ENCODE peak calls at places on chromosomes 4 and X, in eight cellular contexts. F is OCI-LY7, U is heart left ventricle, S is astrocyte of the spinal cord, J is GM10248, D is astrocyte, R is tibial nerve, H is GM06990. A is an unnamed sample.

GRCh38 chr4:64940698-64941097 is 531.4 kb upstream of the TECRL start:
- DNase-seq in S (peak), F (no peak), D (peak), R (no peak), U (no peak), J (no peak), H (no peak), A (no peak)

GRCh38 chr4:147682755-147683154 is 1.2 kb downstream of the PRMT9 start:
- DNase-seq in S (no peak), F (no peak), U (no peak), R (no peak), H (no peak), D (no peak), J (no peak), A (no peak)

GRCh38 chr4:104128031-104128849 is 366.5 kb downstream of the CXXC4 start:
- DNase-seq in S (peak), R (no peak), U (no peak), J (no peak), F (no peak), D (no peak), H (no peak), A (no peak)

GRCh38 chrX:13412208-13412600 is 92.4 kb upstream of the ATXN3L start:
- DNase-seq in R (no peak), F (no peak), J (no peak), U (no peak), H (no peak), S (no peak), D (no peak), A (no peak)

GRCh38 chr4:47716017-47716416 is 121.8 kb downstream of the CORIN start:
- DNase-seq in H (no peak), S (no peak), D (no peak), U (no peak), J (no peak), R (no peak), F (no peak), A (no peak)

GRCh38 chr4:70743728-70744127 is 22.0 kb downstream of the RUFY3 start:
- DNase-seq in U (no peak), F (no peak), D (no peak), S (no peak), R (no peak), J (no peak), H (no peak), A (no peak)

GRCh38 chrX:49204017-49204416 is 4.0 kb upstream of the SYP start:
- DNase-seq in D (no peak), J (no peak), R (no peak), H (no peak), F (no peak), U (no peak), S (no peak), A (no peak)

GRCh38 chrX:41692162-41692749 is 3.5 kb downstream of the GPR34 start:
- DNase-seq in J (no peak), R (no peak), H (no peak), F (no peak), S (peak), U (no peak), D (peak), A (no peak)

GRCh38 chrX:130738638-130739195 is 164.3 kb downstream of the ENOX2 start:
- DNase-seq in F (no peak), U (no peak), H (no peak), D (no peak), S (no peak), J (no peak), R (no peak), A (no peak)

GRCh38 chrX:122439836-122440235 is 744.2 kb upstream of the GRIA3 start:
- DNase-seq in R (no peak), J (no peak), D (no peak), U (no peak), S (no peak), H (no peak), F (no peak), A (no peak)

GRCh38 chr4:115187136-115187535 is 73.7 kb upstream of the NDST4 start:
- DNase-seq in S (peak), D (peak), J (no peak), F (no peak), R (no peak), U (no peak), H (no peak), A (no peak)

DNA sequence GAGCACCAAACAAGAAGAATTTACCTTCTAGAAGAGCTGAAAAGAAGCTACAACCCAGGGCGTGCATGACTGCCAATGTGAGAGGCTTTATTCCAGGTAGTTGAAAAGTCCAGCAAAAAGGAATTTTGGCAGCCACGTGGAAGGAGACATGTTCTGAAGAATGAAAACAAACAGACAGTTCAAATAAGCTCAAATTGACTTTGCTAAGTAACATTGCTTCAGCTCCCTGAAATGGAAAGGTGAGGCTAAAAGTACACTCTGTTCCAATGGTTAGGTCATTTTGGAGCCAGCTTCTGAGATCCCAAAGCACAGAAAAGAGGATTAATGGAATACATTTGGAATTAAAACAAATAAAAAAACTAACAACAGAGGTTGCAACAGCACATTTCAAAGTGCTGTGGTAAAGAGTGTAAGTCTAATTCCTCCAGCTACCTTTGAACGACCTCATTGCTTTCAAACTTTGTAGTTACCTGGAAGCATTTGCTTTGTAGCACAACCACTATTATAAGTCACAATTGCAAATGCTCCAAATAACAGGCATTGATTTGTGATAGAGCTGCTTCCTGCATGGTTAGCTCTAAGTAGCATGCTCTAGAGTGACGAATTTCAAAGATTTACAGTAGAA is 405.3 kb upstream of the EDA2R start:
- DNase-seq in U (no peak), S (no peak), J (no peak), R (no peak), D (no peak), F (no peak), H (no peak), A (no peak)
- TF ChIP-seq CTCF in U (no peak), S (no peak), J (no peak), R (no peak), D (no peak), F (no peak), H (no peak), A (no peak)

GRCh38 chrX:11913001-11913400 is 155.0 kb downstream of the MSL3 start:
- DNase-seq in H (no peak), F (no peak), S (no peak), J (no peak), D (peak), U (no peak), R (no peak), A (no peak)

GRCh38 chrX:11908371-11908770 is 150.3 kb downstream of the MSL3 start:
- DNase-seq in J (peak), H (peak), F (peak), U (no peak), S (peak), R (no peak), D (peak), A (peak)
- TF ChIP-seq CTCF in J (no peak), H (peak), F (peak), U (peak), S (peak), R (no peak), D (peak), A (peak)

DNA sequence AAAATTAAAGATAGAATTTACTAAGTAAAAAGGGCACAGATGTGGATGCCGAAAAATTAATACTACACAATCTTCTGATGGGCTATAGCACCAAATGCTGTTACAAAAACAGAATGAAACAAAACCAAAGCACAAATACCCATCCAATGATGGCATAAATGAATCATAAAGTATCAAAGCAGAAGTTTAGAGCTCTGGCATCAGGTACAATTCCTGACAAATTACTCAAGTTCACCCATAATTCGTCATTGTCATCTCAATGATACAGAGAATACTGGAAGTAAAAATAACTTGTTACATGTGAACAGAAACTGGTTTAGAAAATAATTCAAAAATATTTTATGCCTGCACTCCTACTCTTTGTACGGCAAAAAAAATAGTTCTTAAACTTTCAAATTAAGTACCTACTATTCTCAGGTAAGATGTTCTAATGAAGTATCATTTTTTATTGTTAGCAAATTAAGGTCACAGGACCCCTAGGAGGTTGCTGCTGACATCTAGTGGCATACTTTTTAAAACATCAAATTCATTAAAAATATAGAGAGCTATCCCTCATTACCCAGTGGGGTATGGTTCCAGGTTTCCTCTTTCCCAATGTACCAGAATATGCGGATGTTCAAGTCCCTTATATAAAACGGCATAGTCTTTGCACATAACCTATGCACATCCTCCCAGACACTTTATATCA is 126.1 kb downstream of the INPP4B start:
- DNase-seq in J (peak), U (no peak), R (no peak), F (peak), H (no peak), D (peak), S (peak), A (no peak)
- TF ChIP-seq CTCF in J (no peak), U (peak), R (peak), F (peak), H (peak), D (peak), S (peak), A (peak)

DNA sequence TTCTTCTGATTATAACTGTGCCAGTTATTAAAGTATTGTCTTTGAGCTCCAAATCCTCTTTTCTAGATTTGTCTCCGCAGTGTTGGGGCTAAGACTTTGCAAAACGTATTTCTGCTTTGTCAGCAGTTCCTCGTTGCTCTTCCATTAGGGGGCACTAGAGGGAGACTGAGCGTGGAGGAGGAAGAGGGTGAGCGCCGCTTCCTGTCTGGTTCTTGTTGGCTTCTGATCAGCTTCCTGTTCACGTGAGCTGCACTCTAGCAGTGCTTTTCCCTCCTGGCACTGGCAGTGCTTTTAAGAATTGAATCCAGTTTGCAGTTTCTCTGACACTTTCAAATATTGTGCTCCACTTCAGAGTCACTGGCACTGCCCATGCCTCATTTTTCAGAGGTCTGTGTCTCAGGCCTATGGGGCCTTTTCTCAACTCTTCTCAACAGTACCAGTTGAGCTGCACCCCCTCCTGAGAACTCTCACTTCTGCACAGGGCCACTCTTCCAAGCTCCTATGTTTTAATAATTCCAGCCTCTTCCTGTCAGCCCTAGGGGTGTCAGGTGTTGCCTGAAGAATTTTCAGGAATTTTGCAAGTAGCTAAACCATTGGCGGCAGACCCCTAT is 54.4 kb upstream of the LCORL start:
- DNase-seq in F (peak), H (peak), R (no peak), J (no peak), S (no peak), U (peak), D (no peak), A (peak)
- TF ChIP-seq CTCF in F (peak), H (peak), R (no peak), J (no peak), S (no peak), U (peak), D (no peak), A (peak)

GRCh38 chr4:127685292-127685691 is 44.9 kb upstream of the SLC25A31 start:
- DNase-seq in D (peak), U (no peak), H (no peak), F (no peak), J (no peak), R (no peak), S (peak), A (no peak)
- TF ChIP-seq CTCF in D (no peak), U (no peak), H (no peak), F (no peak), J (no peak), R (no peak), S (no peak), A (no peak)

DNA sequence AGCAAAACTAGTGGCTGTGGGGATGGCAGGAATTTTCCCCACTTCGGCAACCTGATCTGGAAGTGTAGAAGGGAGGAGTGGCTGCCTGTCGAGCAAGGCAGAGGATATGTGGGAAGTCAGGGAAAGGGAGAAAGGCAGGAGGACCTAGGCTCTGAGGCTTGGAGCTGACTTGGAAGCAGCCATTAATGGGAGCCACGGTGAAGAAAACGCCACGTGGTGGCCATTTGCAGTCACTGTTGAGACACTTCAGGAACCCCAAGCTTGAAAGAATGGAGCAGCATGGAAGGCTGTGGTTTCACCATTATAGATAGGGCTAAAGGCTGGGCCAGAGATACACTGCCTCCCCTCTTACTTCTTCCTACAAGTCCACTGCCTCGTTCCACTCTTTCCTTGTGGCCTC is 41.8 kb upstream of the MAML3 start:
- DNase-seq in F (peak), S (no peak), J (no peak), R (no peak), H (no peak), U (no peak), D (no peak), A (no peak)
- TF ChIP-seq CTCF in F (peak), S (no peak), J (no peak), R (no peak), H (no peak), U (no peak), D (no peak), A (no peak)

DNA sequence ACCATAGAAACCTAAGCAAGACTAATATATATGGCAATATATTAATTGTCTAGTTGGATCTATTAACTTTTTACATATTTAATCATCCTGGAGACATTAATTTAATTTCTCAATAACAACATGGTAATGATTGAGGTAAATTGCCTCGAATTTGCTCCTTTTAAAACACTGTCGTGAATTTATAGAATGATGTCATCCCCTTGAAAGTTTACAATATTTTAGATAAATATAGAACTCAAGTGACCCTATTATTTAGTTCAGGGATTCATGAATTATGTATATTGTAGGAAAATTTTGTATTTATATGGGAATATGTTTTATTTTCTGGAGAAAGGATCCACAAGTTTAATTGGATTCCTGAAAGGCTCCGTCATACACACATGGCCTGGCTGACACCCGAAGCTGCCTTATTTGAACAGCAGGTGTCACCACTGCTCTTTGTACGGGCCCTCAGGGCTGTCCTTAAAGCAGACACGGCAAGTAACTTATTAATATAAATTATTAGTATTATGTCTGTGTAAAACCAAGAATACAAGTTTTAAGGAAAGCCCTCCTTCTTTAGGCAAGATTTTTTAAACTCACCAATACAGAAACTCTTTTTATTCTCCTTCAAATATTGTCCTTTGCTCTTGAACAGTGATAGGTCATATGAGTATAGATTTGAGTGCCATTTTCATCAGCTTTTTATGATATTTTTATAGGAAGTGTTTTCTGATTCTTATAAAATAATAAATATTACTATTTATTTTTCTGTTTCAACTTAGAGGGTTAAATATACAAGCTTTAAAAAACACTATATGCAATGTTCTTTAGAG is 1.9 kb upstream of the PLRG1 start:
- DNase-seq in J (peak), D (peak), S (peak), H (peak), F (peak), R (peak), U (peak), A (peak)
- TF ChIP-seq CTCF in J (peak), D (peak), S (peak), H (peak), F (peak), R (peak), U (peak), A (peak)

GRCh38 chrX:110425222-110425621 is 66.6 kb downstream of the RTL9 start:
- DNase-seq in S (no peak), R (no peak), U (no peak), J (no peak), H (no peak), D (no peak), F (no peak), A (no peak)

GRCh38 chrX:110418220-110418856 is 59.7 kb downstream of the RTL9 start:
- DNase-seq in H (no peak), R (no peak), J (no peak), U (no peak), S (peak), D (peak), F (no peak), A (no peak)

GRCh38 chrX:110420771-110421498 is 62.3 kb downstream of the RTL9 start:
- DNase-seq in S (no peak), H (no peak), D (no peak), J (no peak), R (no peak), U (no peak), F (no peak), A (no peak)

GRCh38 chrX:110418857-110419249 is 60.2 kb downstream of the RTL9 start:
- DNase-seq in D (peak), R (no peak), F (no peak), S (peak), H (no peak), J (no peak), U (no peak), A (no peak)

DNA sequence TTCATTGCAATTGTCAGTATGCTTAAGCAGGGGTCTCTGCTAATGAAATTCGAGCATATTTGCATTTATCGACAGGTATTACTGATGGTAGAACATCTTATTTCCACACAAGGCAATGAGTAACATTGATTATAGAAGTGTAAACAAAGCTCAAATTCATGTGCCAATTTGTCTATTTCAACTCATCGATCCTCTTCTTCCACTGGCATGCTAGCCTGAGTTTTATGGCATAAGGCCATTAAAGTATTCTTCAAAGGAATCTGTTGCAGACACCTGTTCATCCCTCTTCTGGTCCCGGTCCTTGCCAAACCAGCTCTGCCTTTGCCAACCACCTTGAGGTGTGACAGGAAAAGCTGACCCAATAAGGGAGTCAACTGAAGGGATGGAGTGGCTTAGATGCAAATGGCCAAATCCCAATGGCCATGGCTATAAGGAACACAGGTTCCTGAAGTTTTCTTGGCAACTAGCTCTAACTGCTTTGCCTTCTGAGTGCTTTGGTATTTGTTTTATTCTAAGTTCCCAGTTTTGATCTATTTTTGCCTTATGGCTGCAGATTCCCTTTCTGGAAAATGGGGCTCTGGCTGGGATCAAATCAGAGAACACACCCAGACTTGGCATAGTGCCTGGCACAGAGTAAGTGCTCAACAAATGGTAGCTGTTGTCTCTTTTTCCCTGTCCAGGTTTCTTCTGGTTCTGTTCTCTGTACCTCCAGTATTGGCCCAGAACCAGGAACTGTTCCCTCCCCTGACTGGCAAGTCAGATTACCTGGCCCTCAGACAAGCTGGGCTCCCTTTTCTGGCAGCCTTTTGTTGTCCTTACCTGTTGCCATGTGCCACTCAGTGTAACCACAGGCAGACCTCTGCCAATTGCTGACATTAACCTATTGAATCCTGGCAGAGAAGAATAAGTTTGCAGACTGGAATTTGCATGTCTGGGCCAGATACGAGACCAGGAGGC is 63.1 kb downstream of the RTL9 start:
- DNase-seq in J (no peak), D (no peak), F (no peak), R (no peak), U (peak), H (no peak), S (no peak), A (no peak)
- TF ChIP-seq CTCF in J (no peak), D (no peak), F (peak), R (no peak), U (no peak), H (no peak), S (no peak), A (no peak)

DNA sequence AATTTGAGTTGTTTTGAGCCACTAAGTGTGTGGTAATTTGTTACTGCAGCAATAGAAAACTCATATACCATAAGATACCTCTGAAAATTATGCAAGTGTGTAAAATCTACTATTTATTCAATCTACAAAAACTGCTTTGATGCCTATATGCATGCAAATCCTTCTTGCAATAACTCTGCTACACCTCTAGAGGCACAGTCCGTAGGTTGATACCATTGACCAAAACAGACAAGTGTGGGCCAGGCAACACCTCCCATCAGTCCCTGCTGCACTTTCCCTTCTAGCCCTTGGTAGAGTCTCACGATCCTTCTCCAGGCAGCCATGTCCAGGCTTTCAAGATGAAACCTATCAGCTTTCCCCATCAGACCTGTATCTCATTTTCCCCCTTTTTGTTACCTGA is 48.8 kb upstream of the FAM9A start:
- DNase-seq in R (no peak), H (no peak), S (no peak), D (no peak), U (no peak), F (no peak), J (no peak), A (no peak)
- TF ChIP-seq CTCF in R (no peak), H (peak), S (peak), D (no peak), U (no peak), F (peak), J (no peak), A (peak)

A was measured in activated CD8-positive, alpha-beta T cell treated with anti-CD3 and anti-CD28 coated beads for 36 hours.